ENCODE peak calls at places on chromosome 1, in six cellular contexts. One of them, this sample, is unnamed.

GRCh38 chr1:223631367-223631977 is 34.0 kb downstream of the CAPN8 start:
- DNase-seq in choroid plexus epithelial cell: peak; percentile 34
- DNase-seq in neural progenitor cell: no peak
- DNase-seq in adrenal gland: no peak
- DNase-seq in ascending aorta: no peak
- DNase-seq in AG10803: no peak
- DNase-seq in this sample: no peak

GRCh38 chr1:218284377-218284916 is 646 bp upstream of the RRP15 start:
- DNase-seq in choroid plexus epithelial cell: no peak
- DNase-seq in neural progenitor cell: no peak
- DNase-seq in adrenal gland: no peak
- DNase-seq in ascending aorta: no peak
- DNase-seq in AG10803: no peak
- DNase-seq in this sample: no peak

GRCh38 chr1:232454487-232454886 is 175.4 kb downstream of the SIPA1L2 start:
- DNase-seq in choroid plexus epithelial cell: no peak
- DNase-seq in neural progenitor cell: peak; percentile 45
- DNase-seq in adrenal gland: no peak
- DNase-seq in ascending aorta: no peak
- DNase-seq in AG10803: no peak
- DNase-seq in this sample: no peak

GRCh38 chr1:109197163-109198042 is 16.3 kb upstream of the SARS1 start:
- DNase-seq in choroid plexus epithelial cell: peak; percentile 96
- DNase-seq in neural progenitor cell: no peak
- DNase-seq in adrenal gland: peak; percentile 91
- DNase-seq in ascending aorta: peak; percentile 83
- DNase-seq in AG10803: peak; percentile 99
- DNase-seq in this sample: peak; percentile 99

GRCh38 chr1:59707216-59707615 is 107.5 kb upstream of the HOOK1 start:
- DNase-seq in choroid plexus epithelial cell: peak; percentile 93
- DNase-seq in neural progenitor cell: no peak
- DNase-seq in adrenal gland: peak; percentile 73
- DNase-seq in ascending aorta: peak; percentile 85
- DNase-seq in AG10803: peak; percentile 94
- DNase-seq in this sample: peak; percentile 93

GRCh38 chr1:15538750-15539149 is 12.1 kb downstream of the DNAJC16 start:
- DNase-seq in choroid plexus epithelial cell: peak; percentile 8
- DNase-seq in neural progenitor cell: no peak
- DNase-seq in adrenal gland: no peak
- DNase-seq in ascending aorta: no peak
- DNase-seq in AG10803: no peak
- DNase-seq in this sample: no peak

GRCh38 chr1:77605246-77606026 is 77.0 kb downstream of the ZZZ3 start:
- DNase-seq in choroid plexus epithelial cell: peak; percentile 95
- DNase-seq in neural progenitor cell: no peak
- DNase-seq in adrenal gland: peak; percentile 53
- DNase-seq in ascending aorta: no peak
- DNase-seq in AG10803: peak; percentile 56
- DNase-seq in this sample: peak; percentile 23

GRCh38 chr1:65166572-65167305 is 18.7 kb downstream of the AK4 start:
- DNase-seq in choroid plexus epithelial cell: no peak
- DNase-seq in neural progenitor cell: no peak
- DNase-seq in adrenal gland: no peak
- DNase-seq in ascending aorta: no peak
- DNase-seq in AG10803: no peak
- DNase-seq in this sample: no peak

GRCh38 chr1:24074817-24075725 is 36.9 kb downstream of the MYOM3 start:
- DNase-seq in choroid plexus epithelial cell: no peak
- DNase-seq in neural progenitor cell: no peak
- DNase-seq in adrenal gland: no peak
- DNase-seq in ascending aorta: no peak
- DNase-seq in AG10803: no peak
- DNase-seq in this sample: no peak

GRCh38 chr1:241356519-241357365 is at the start of gene RGS7:
- DNase-seq in choroid plexus epithelial cell: peak; percentile 41
- DNase-seq in neural progenitor cell: peak; percentile 86
- DNase-seq in adrenal gland: peak; percentile 75
- DNase-seq in ascending aorta: no peak
- DNase-seq in AG10803: peak; percentile 23
- DNase-seq in this sample: no peak

GRCh38 chr1:80925130-80925780 is 875.5 kb upstream of the ADGRL2 start:
- DNase-seq in choroid plexus epithelial cell: no peak
- DNase-seq in neural progenitor cell: no peak
- DNase-seq in adrenal gland: no peak
- DNase-seq in ascending aorta: no peak
- DNase-seq in AG10803: no peak
- DNase-seq in this sample: no peak

GRCh38 chr1:64111787-64112186 is 91.6 kb upstream of the UBE2U start:
- DNase-seq in choroid plexus epithelial cell: no peak
- DNase-seq in neural progenitor cell: no peak
- DNase-seq in adrenal gland: no peak
- DNase-seq in ascending aorta: no peak
- DNase-seq in AG10803: no peak
- DNase-seq in this sample: no peak

GRCh38 chr1:63960326-63960725 is 186.5 kb downstream of the ROR1 start:
- DNase-seq in choroid plexus epithelial cell: peak; percentile 70
- DNase-seq in neural progenitor cell: no peak
- DNase-seq in adrenal gland: no peak
- DNase-seq in ascending aorta: no peak
- DNase-seq in AG10803: no peak
- DNase-seq in this sample: no peak

GRCh38 chr1:108609483-108610066 is 49.7 kb downstream of the EEIG2 start:
- DNase-seq in choroid plexus epithelial cell: peak; percentile 30
- DNase-seq in neural progenitor cell: peak; percentile 5
- DNase-seq in adrenal gland: no peak
- DNase-seq in ascending aorta: no peak
- DNase-seq in AG10803: peak; percentile 20
- DNase-seq in this sample: no peak

GRCh38 chr1:33155877-33156538 is 25.8 kb downstream of the TRIM62 start:
- DNase-seq in choroid plexus epithelial cell: peak; percentile 58
- DNase-seq in neural progenitor cell: no peak
- DNase-seq in adrenal gland: no peak
- DNase-seq in ascending aorta: no peak
- DNase-seq in AG10803: no peak
- DNase-seq in this sample: no peak

GRCh38 chr1:56404066-56404465 is 175.3 kb downstream of the PLPP3 start:
- DNase-seq in choroid plexus epithelial cell: no peak
- DNase-seq in neural progenitor cell: no peak
- DNase-seq in adrenal gland: no peak
- DNase-seq in ascending aorta: no peak
- DNase-seq in AG10803: peak; percentile 27
- DNase-seq in this sample: no peak

GRCh38 chr1:91502882-91503184 is 2.2 kb downstream of the CDC7 start:
- DNase-seq in choroid plexus epithelial cell: peak; percentile 41
- DNase-seq in neural progenitor cell: peak; percentile 23
- DNase-seq in adrenal gland: no peak
- DNase-seq in ascending aorta: no peak
- DNase-seq in AG10803: peak; percentile 20
- DNase-seq in this sample: no peak

GRCh38 chr1:214685906-214686305 is 82.9 kb downstream of the CENPF start:
- DNase-seq in choroid plexus epithelial cell: peak; percentile 70
- DNase-seq in neural progenitor cell: no peak
- DNase-seq in adrenal gland: no peak
- DNase-seq in ascending aorta: no peak
- DNase-seq in AG10803: peak; percentile 15
- DNase-seq in this sample: no peak

GRCh38 chr1:55823521-55824296 is 608.5 kb upstream of the USP24 start:
- DNase-seq in choroid plexus epithelial cell: peak; percentile 22
- DNase-seq in neural progenitor cell: no peak
- DNase-seq in adrenal gland: no peak
- DNase-seq in ascending aorta: no peak
- DNase-seq in AG10803: peak; percentile 54
- DNase-seq in this sample: peak; percentile 40

GRCh38 chr1:240004086-240004749 is 87.5 kb upstream of the FMN2 start:
- DNase-seq in choroid plexus epithelial cell: peak; percentile 17
- DNase-seq in neural progenitor cell: peak; percentile 31
- DNase-seq in adrenal gland: no peak
- DNase-seq in ascending aorta: no peak
- DNase-seq in AG10803: no peak
- DNase-seq in this sample: peak; percentile 15

GRCh38 chr1:41109316-41110263 is 88.1 kb upstream of the SLFNL1 start:
- DNase-seq in choroid plexus epithelial cell: peak; percentile 97
- DNase-seq in neural progenitor cell: no peak
- DNase-seq in adrenal gland: peak; percentile 39
- DNase-seq in ascending aorta: peak; percentile 76
- DNase-seq in AG10803: peak; percentile 91
- DNase-seq in this sample: peak; percentile 86

GRCh38 chr1:151511636-151512215 is 539 bp downstream of the CGN start:
- DNase-seq in choroid plexus epithelial cell: no peak
- DNase-seq in neural progenitor cell: peak; percentile 81
- DNase-seq in adrenal gland: no peak
- DNase-seq in ascending aorta: peak; percentile 68
- DNase-seq in AG10803: no peak
- DNase-seq in this sample: no peak

GRCh38 chr1:26237230-26237966 is 3.4 kb downstream of the CEP85 start:
- DNase-seq in choroid plexus epithelial cell: peak; percentile 67
- DNase-seq in neural progenitor cell: no peak
- DNase-seq in adrenal gland: no peak
- DNase-seq in ascending aorta: no peak
- DNase-seq in AG10803: peak; percentile 5
- DNase-seq in this sample: no peak

GRCh38 chr1:26239936-26240335 is 5.9 kb downstream of the CEP85 start:
- DNase-seq in choroid plexus epithelial cell: peak; percentile 51
- DNase-seq in neural progenitor cell: no peak
- DNase-seq in adrenal gland: no peak
- DNase-seq in ascending aorta: no peak
- DNase-seq in AG10803: peak; percentile 68
- DNase-seq in this sample: peak; percentile 17

GRCh38 chr1:26233903-26234643 is at the start of gene CEP85:
- DNase-seq in choroid plexus epithelial cell: peak; percentile 98
- DNase-seq in neural progenitor cell: peak; percentile 99
- DNase-seq in adrenal gland: peak; percentile 98
- DNase-seq in ascending aorta: peak; percentile 98
- DNase-seq in AG10803: peak; percentile 96
- DNase-seq in this sample: peak; percentile 96

GRCh38 chr1:26234644-26235384 is 814 bp downstream of the CEP85 start:
- DNase-seq in choroid plexus epithelial cell: peak; percentile 34
- DNase-seq in neural progenitor cell: peak; percentile 85
- DNase-seq in adrenal gland: peak; percentile 34
- DNase-seq in ascending aorta: peak; percentile 64
- DNase-seq in AG10803: peak; percentile 6
- DNase-seq in this sample: no peak
- TF ChIP-seq CTCF in choroid plexus epithelial cell: peak; percentile 29
- TF ChIP-seq CTCF in neural progenitor cell: no peak
- TF ChIP-seq CTCF in adrenal gland: no peak
- TF ChIP-seq CTCF in ascending aorta: no peak
- TF ChIP-seq CTCF in AG10803: no peak
- TF ChIP-seq CTCF in this sample: no peak

GRCh38 chr1:153942766-153943549 is 3.6 kb downstream of the DENND4B start:
- DNase-seq in choroid plexus epithelial cell: no peak
- DNase-seq in neural progenitor cell: no peak
- DNase-seq in adrenal gland: no peak
- DNase-seq in ascending aorta: no peak
- DNase-seq in AG10803: no peak
- DNase-seq in this sample: no peak
- TF ChIP-seq CTCF in choroid plexus epithelial cell: no peak
- TF ChIP-seq CTCF in neural progenitor cell: no peak
- TF ChIP-seq CTCF in adrenal gland: no peak
- TF ChIP-seq CTCF in ascending aorta: no peak
- TF ChIP-seq CTCF in AG10803: no peak
- TF ChIP-seq CTCF in this sample: no peak

DNA sequence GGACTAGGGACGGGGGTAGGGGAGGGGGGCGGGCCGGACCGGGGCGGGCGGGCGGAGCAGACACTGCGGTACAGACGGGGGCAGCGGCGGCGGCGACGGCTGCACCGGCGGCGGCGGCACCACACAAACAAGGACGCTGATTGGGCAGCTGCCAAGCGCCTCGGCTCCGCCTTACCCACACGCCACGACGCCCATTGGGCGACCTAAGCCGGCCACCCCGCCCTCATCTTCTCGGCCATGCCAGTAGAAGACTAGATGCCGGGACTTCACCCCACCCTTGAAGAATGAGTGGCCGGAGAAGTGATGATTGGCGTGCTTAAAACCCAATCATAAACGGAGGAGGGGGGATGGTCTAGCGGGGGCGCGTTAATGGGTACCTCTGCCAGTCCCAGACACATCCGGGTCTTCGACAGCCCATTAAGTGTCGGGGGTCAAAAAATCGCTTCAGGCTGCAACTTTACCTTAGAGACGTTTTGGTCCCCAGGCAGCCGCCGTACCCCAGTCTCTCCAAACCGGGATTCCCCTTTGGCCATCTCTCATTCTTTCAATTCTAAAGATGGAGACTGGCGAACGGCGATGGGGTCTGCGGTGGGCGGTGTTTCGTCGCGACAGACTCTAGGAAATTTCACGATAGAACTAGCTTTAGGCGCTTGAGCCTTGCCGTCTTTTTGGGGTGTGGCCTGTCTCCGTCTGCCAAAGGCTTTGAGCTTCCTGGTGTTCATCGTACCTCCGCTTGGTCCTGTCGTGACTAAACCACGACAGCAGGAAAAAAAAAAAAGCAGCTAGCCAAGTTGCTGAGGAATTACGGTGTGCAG is at the start of gene GATAD2B:
- DNase-seq in choroid plexus epithelial cell: peak; percentile 100
- DNase-seq in neural progenitor cell: peak; percentile 100
- DNase-seq in adrenal gland: peak; percentile 100
- DNase-seq in ascending aorta: peak; percentile 100
- DNase-seq in AG10803: peak; percentile 100
- DNase-seq in this sample: peak; percentile 100
- TF ChIP-seq CTCF in choroid plexus epithelial cell: no peak
- TF ChIP-seq CTCF in neural progenitor cell: no peak
- TF ChIP-seq CTCF in adrenal gland: no peak
- TF ChIP-seq CTCF in ascending aorta: no peak
- TF ChIP-seq CTCF in AG10803: no peak
- TF ChIP-seq CTCF in this sample: no peak

GRCh38 chr1:183228650-183229220 is 42.7 kb downstream of the LAMC2 start:
- DNase-seq in choroid plexus epithelial cell: no peak
- DNase-seq in neural progenitor cell: no peak
- DNase-seq in adrenal gland: no peak
- DNase-seq in ascending aorta: no peak
- DNase-seq in AG10803: no peak
- DNase-seq in this sample: no peak

GRCh38 chr1:183226963-183227362 is 40.9 kb downstream of the LAMC2 start:
- DNase-seq in choroid plexus epithelial cell: no peak
- DNase-seq in neural progenitor cell: no peak
- DNase-seq in adrenal gland: no peak
- DNase-seq in ascending aorta: no peak
- DNase-seq in AG10803: no peak
- DNase-seq in this sample: no peak

GRCh38 chr1:183227963-183228649 is 42.0 kb downstream of the LAMC2 start:
- DNase-seq in choroid plexus epithelial cell: peak; percentile 75
- DNase-seq in neural progenitor cell: peak; percentile 74
- DNase-seq in adrenal gland: peak; percentile 33
- DNase-seq in ascending aorta: peak; percentile 65
- DNase-seq in AG10803: peak; percentile 52
- DNase-seq in this sample: peak; percentile 30

GRCh38 chr1:183227382-183227781 is 41.3 kb downstream of the LAMC2 start:
- DNase-seq in choroid plexus epithelial cell: no peak
- DNase-seq in neural progenitor cell: no peak
- DNase-seq in adrenal gland: no peak
- DNase-seq in ascending aorta: no peak
- DNase-seq in AG10803: no peak
- DNase-seq in this sample: no peak

DNA sequence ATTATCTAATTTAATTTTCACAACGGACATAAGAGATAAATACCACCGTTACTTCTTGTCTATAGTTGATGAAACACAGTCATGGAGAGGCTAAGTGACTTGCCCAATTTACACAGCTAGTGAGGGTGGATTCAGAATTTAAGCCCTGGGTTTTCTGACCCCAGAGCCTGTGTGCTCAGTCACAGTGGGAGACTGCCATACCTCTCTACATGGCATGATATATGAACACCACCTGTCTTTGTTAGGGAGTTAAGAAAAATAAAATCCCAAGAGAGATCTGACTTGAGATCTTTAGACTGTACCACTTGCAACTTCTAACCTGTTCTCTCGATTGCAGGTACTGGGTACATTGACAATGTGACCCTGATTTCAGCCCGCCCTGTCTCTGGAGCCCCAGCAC is 40.3 kb downstream of the LAMC2 start:
- DNase-seq in choroid plexus epithelial cell: no peak
- DNase-seq in neural progenitor cell: no peak
- DNase-seq in adrenal gland: no peak
- DNase-seq in ascending aorta: no peak
- DNase-seq in AG10803: no peak
- DNase-seq in this sample: no peak
- TF ChIP-seq CTCF in choroid plexus epithelial cell: no peak
- TF ChIP-seq CTCF in neural progenitor cell: no peak
- TF ChIP-seq CTCF in adrenal gland: no peak
- TF ChIP-seq CTCF in ascending aorta: no peak
- TF ChIP-seq CTCF in AG10803: no peak
- TF ChIP-seq CTCF in this sample: no peak

This sample was measured in HFFc6.